ENCODE peak calls at places on chromosome 13, in seven cellular contexts. M, X, T, E, Z, P and K are unnamed samples.

GRCh38 chr13:30830638-30830965 is 75.5 kb upstream of the MEDAG start:
- DNase-seq in E (no peak), T (peak; percentile 30), Z (no peak), P (no peak), X (no peak), M (no peak), K (no peak)

GRCh38 chr13:20182231-20182846 is 10.4 kb downstream of the GJB2 start:
- DNase-seq in P (no peak), X (no peak), T (peak; percentile 17), E (peak; percentile 67), Z (no peak), M (peak; percentile 65), K (no peak)

GRCh38 chr13:113724016-113724758 is 34.8 kb upstream of the TMEM255B start:
- DNase-seq in E (no peak), M (no peak), T (no peak), Z (no peak), P (no peak), X (no peak), K (no peak)

GRCh38 chr13:70889163-70889562 is 780.9 kb upstream of the KLHL1 start:
- DNase-seq in M (no peak), T (no peak), E (no peak), X (no peak), P (no peak), Z (no peak), K (no peak)

GRCh38 chr13:32585625-32586021 is 629 bp upstream of the PDS5B start:
- DNase-seq in T (peak; percentile 1), P (no peak), Z (no peak), M (peak; percentile 56), X (no peak), E (no peak), K (no peak)

GRCh38 chr13:21573920-21574712 is 29.9 kb downstream of the MICU2 start:
- DNase-seq in M (peak; percentile 8), Z (no peak), X (no peak), T (no peak), E (no peak), P (no peak), K (no peak)

GRCh38 chr13:75372517-75372916 is 109.5 kb downstream of the TBC1D4 start:
- DNase-seq in T (peak; percentile 16), E (no peak), M (no peak), Z (no peak), X (no peak), P (no peak), K (no peak)

GRCh38 chr13:31073859-31074718 is 87.6 kb downstream of the HSPH1 start:
- DNase-seq in X (no peak), E (no peak), M (peak; percentile 36), Z (no peak), T (no peak), P (no peak), K (peak; percentile 26)

GRCh38 chr13:76723551-76724232 is 162.5 kb downstream of the KCTD12 start:
- DNase-seq in E (peak; percentile 54), T (no peak), Z (peak; percentile 11), M (peak; percentile 89), X (peak; percentile 12), P (peak; percentile 15), K (no peak)

GRCh38 chr13:102597029-102598015 is 536 bp downstream of the TPP2 start:
- DNase-seq in P (peak; percentile 16), E (no peak), T (peak; percentile 6), X (peak; percentile 40), Z (peak; percentile 35), M (peak; percentile 60), K (peak; percentile 36)

GRCh38 chr13:73596382-73596781 is 537.6 kb downstream of the KLF5 start:
- DNase-seq in P (no peak), M (no peak), X (no peak), T (no peak), E (no peak), Z (no peak), K (no peak)

GRCh38 chr13:82636119-82636518 is 1246.2 kb downstream of the SLITRK1 start:
- DNase-seq in E (no peak), X (no peak), P (no peak), M (peak; percentile 2), Z (no peak), T (no peak), K (no peak)

GRCh38 chr13:70107498-70108271 is at the start of gene ATXN8OS:
- DNase-seq in M (peak; percentile 3), T (no peak), P (no peak), Z (no peak), E (no peak), X (no peak), K (no peak)

GRCh38 chr13:75492389-75492788 is 10.4 kb upstream of the TBC1D4 start:
- DNase-seq in Z (no peak), M (peak; percentile 56), P (no peak), X (no peak), E (no peak), T (no peak), K (no peak)

GRCh38 chr13:90545070-90545840 is 802.2 kb upstream of the MIR17HG start:
- DNase-seq in Z (no peak), T (peak; percentile 11), P (no peak), E (no peak), M (peak; percentile 13), X (no peak), K (no peak)

GRCh38 chr13:111962431-111962891 is 104.5 kb upstream of the SOX1 start:
- DNase-seq in T (no peak), P (no peak), E (no peak), X (no peak), M (no peak), Z (no peak), K (no peak)

GRCh38 chr13:33150146-33150545 is 133.9 kb downstream of the KL start:
- DNase-seq in Z (no peak), P (no peak), X (no peak), M (peak; percentile 38), E (no peak), T (no peak), K (no peak)

GRCh38 chr13:78657699-78658629 is 991 bp downstream of the OBI1 start:
- DNase-seq in T (no peak), P (no peak), X (no peak), E (no peak), Z (no peak), M (peak; percentile 4), K (no peak)

GRCh38 chr13:81639984-81640582 is 1299.2 kb upstream of the SPRY2 start:
- DNase-seq in E (no peak), M (no peak), P (no peak), T (no peak), Z (no peak), X (no peak), K (no peak)

GRCh38 chr13:102977471-102977870 is 88.7 kb downstream of the SLC10A2 start:
- DNase-seq in Z (no peak), E (no peak), T (no peak), P (no peak), X (no peak), M (no peak), K (no peak)

GRCh38 chr13:57673197-57673596 is 41.7 kb downstream of the PCDH17 start:
- DNase-seq in M (no peak), Z (no peak), T (no peak), X (no peak), P (no peak), E (no peak), K (no peak)

GRCh38 chr13:72122661-72123060 is 255.7 kb upstream of the DACH1 start:
- DNase-seq in T (no peak), E (no peak), M (no peak), P (no peak), X (no peak), Z (no peak), K (no peak)

GRCh38 chr13:72126424-72126823 is 259.4 kb upstream of the DACH1 start:
- DNase-seq in P (no peak), X (no peak), M (peak; percentile 56), Z (no peak), T (no peak), E (no peak), K (no peak)

GRCh38 chr13:72127031-72127430 is 260.0 kb upstream of the DACH1 start:
- DNase-seq in T (peak; percentile 0), Z (no peak), E (no peak), X (no peak), P (no peak), M (no peak), K (no peak)

GRCh38 chr13:72129117-72129516 is 262.1 kb upstream of the DACH1 start:
- DNase-seq in M (no peak), P (no peak), X (no peak), T (no peak), Z (no peak), E (no peak), K (no peak)

DNA sequence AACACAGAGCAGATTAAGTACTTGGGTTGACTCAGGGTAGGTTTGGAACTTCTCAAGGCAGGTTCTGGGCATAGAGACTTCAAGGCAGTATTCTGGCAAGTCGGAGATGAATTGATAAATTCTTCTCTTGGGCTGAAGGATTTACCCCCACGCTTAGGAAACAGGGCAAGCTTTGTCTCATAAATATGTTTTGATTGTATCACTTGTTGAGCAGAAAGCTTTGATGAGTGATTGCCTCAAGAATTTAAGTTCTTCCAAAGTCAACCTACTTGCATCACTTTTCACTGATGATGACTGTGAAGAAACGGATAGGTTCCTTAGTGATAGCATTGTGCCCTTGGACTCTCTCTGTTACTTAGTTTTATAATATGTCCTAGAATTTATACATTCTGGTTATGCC is 258.6 kb upstream of the DACH1 start:
- DNase-seq in M (peak; percentile 83), P (no peak), T (no peak), X (no peak), E (no peak), Z (no peak), K (no peak)
- H3K27ac ChIP-seq in M (no peak overlapping the region), P (no peak overlapping the region), T (no peak overlapping the region), X (no peak overlapping the region), E (no peak overlapping the region), Z (no peak overlapping the region), K (no peak overlapping the region)

GRCh38 chr13:50055454-50055853 is 40.2 kb downstream of the KCNRG start:
- DNase-seq in T (no peak), X (no peak), P (no peak), E (no peak), M (no peak), Z (no peak), K (no peak)
- H3K27ac ChIP-seq in T (no peak overlapping the region), X (no peak overlapping the region), P (no peak overlapping the region), E (no peak overlapping the region), M (no peak overlapping the region), Z (no peak overlapping the region), K (no peak overlapping the region)

GRCh38 chr13:98338312-98338711 is 161.2 kb upstream of the RNF113B start:
- DNase-seq in E (no peak), Z (no peak), X (no peak), T (no peak), M (no peak), P (no peak), K (no peak)
- H3K27ac ChIP-seq in E (no peak overlapping the region), Z (no peak overlapping the region), X (no peak overlapping the region), T (no peak overlapping the region), M (no peak overlapping the region), P (no peak overlapping the region), K (no peak overlapping the region)

DNA sequence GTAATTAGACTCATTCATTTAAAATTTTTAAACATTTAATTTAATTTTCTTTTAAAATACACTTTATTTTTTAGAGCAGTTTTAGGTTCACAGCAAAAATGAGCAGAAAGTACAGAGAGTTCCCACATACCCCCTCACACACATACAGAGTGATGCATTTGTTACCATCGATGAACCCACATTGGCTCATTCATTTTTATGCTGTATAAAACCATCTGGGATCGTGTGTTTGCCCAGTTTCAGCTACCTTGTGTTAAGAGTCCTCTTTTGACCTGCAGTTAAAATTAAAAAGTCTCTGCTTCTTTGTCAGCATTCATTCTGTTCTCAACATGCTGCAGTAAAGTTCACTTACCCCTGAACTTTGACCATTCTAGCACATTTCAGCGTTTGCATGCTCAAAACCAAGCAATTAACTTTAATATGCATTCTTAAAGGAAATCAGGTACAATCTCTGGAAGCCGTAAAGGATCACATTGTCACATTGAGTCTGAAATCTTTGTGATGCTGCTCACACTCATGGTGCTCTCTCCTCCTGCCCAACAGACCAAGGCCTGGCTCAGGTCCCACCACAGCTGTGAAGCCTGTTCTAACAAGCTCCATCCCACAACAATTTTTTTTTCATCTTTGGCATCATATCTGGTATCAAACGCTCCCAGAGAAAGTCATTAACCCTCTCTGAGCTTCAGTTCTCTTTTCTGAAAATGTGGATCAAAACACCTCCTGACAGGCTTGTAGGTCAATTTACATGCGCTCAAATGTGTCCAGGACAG is 224.2 kb downstream of the LACC1 start:
- DNase-seq in X (no peak), Z (peak; percentile 29), T (no peak), P (no peak), M (no peak), E (no peak), K (peak; percentile 82)
- H3K27ac ChIP-seq in X (no peak overlapping the region), Z (peak overlapping the region; percentile 80), T (no peak overlapping the region), P (no peak overlapping the region), M (no peak overlapping the region), E (no peak overlapping the region), K (peak overlapping the region; percentile 46)